ENCODE peak calls at places on chromosomes 7 and 10, in seven cellular contexts. One of them, this sample, is unnamed.

GRCh38 chr7:1922071-1922869 is 252.2 kb downstream of the ELFN1 start:
- DNase-seq in uterus: peak
- DNase-seq in psoas muscle: peak
- DNase-seq in RWPE1: no peak
- DNase-seq in AG04449: no peak
- DNase-seq in CD4-positive, alpha-beta T cell: no peak
- DNase-seq in CD8-positive, alpha-beta T cell: no peak
- DNase-seq in this sample: no peak

GRCh38 chr10:61592581-61592980 is 70.1 kb upstream of the CABCOCO1 start:
- DNase-seq in CD4-positive, alpha-beta T cell: no peak
- DNase-seq in RWPE1: no peak
- DNase-seq in psoas muscle: no peak
- DNase-seq in CD8-positive, alpha-beta T cell: no peak
- DNase-seq in AG04449: no peak
- DNase-seq in uterus: no peak
- DNase-seq in this sample: no peak

GRCh38 chr7:69204936-69205335 is 393.3 kb upstream of the AUTS2 start:
- DNase-seq in uterus: no peak
- DNase-seq in AG04449: peak
- DNase-seq in RWPE1: no peak
- DNase-seq in psoas muscle: no peak
- DNase-seq in CD8-positive, alpha-beta T cell: no peak
- DNase-seq in CD4-positive, alpha-beta T cell: no peak
- DNase-seq in this sample: no peak

GRCh38 chr10:5090551-5090950 is 3.7 kb upstream of the AKR1C3 start:
- DNase-seq in psoas muscle: no peak
- DNase-seq in CD4-positive, alpha-beta T cell: no peak
- DNase-seq in uterus: no peak
- DNase-seq in AG04449: no peak
- DNase-seq in CD8-positive, alpha-beta T cell: no peak
- DNase-seq in RWPE1: no peak
- DNase-seq in this sample: no peak

GRCh38 chr10:17737021-17737965 is 14.7 kb upstream of the TMEM236 start:
- DNase-seq in AG04449: no peak
- DNase-seq in CD4-positive, alpha-beta T cell: no peak
- DNase-seq in psoas muscle: peak
- DNase-seq in CD8-positive, alpha-beta T cell: no peak
- DNase-seq in uterus: no peak
- DNase-seq in RWPE1: peak
- DNase-seq in this sample: peak

GRCh38 chr10:91340613-91341362 is 69.4 kb upstream of the HECTD2 start:
- DNase-seq in uterus: no peak
- DNase-seq in psoas muscle: peak
- DNase-seq in CD4-positive, alpha-beta T cell: no peak
- DNase-seq in RWPE1: peak
- DNase-seq in CD8-positive, alpha-beta T cell: no peak
- DNase-seq in AG04449: peak
- DNase-seq in this sample: no peak

GRCh38 chr10:97851341-97852001 is 1.8 kb downstream of the GOLGA7B start:
- DNase-seq in AG04449: no peak
- DNase-seq in RWPE1: no peak
- DNase-seq in uterus: no peak
- DNase-seq in CD8-positive, alpha-beta T cell: peak
- DNase-seq in psoas muscle: no peak
- DNase-seq in CD4-positive, alpha-beta T cell: peak
- DNase-seq in this sample: no peak

GRCh38 chr10:77245953-77246352 is 391.7 kb downstream of the KCNMA1 start:
- DNase-seq in AG04449: no peak
- DNase-seq in psoas muscle: no peak
- DNase-seq in CD8-positive, alpha-beta T cell: no peak
- DNase-seq in uterus: no peak
- DNase-seq in CD4-positive, alpha-beta T cell: no peak
- DNase-seq in RWPE1: no peak
- DNase-seq in this sample: no peak

GRCh38 chr10:3755440-3756359 is 29.3 kb downstream of the KLF6 start:
- DNase-seq in CD8-positive, alpha-beta T cell: no peak
- DNase-seq in CD4-positive, alpha-beta T cell: no peak
- DNase-seq in AG04449: no peak
- DNase-seq in psoas muscle: no peak
- DNase-seq in uterus: no peak
- DNase-seq in RWPE1: no peak
- DNase-seq in this sample: no peak

GRCh38 chr10:50538473-50539398 is 85.0 kb downstream of the SGMS1 start:
- DNase-seq in uterus: no peak
- DNase-seq in CD8-positive, alpha-beta T cell: no peak
- DNase-seq in AG04449: no peak
- DNase-seq in CD4-positive, alpha-beta T cell: no peak
- DNase-seq in psoas muscle: no peak
- DNase-seq in RWPE1: no peak
- DNase-seq in this sample: no peak

GRCh38 chr7:106731207-106731606 is 70.2 kb upstream of the CCDC71L start:
- DNase-seq in CD4-positive, alpha-beta T cell: no peak
- DNase-seq in RWPE1: no peak
- DNase-seq in AG04449: no peak
- DNase-seq in CD8-positive, alpha-beta T cell: no peak
- DNase-seq in uterus: no peak
- DNase-seq in psoas muscle: no peak
- DNase-seq in this sample: peak

GRCh38 chr10:98956576-98957260 is 278.9 kb downstream of the HPSE2 start:
- DNase-seq in CD8-positive, alpha-beta T cell: no peak
- DNase-seq in uterus: no peak
- DNase-seq in AG04449: peak
- DNase-seq in psoas muscle: no peak
- DNase-seq in CD4-positive, alpha-beta T cell: no peak
- DNase-seq in RWPE1: no peak
- DNase-seq in this sample: no peak

GRCh38 chr7:139744768-139745250 is 33.0 kb downstream of the HIPK2 start:
- DNase-seq in psoas muscle: no peak
- DNase-seq in uterus: peak
- DNase-seq in AG04449: no peak
- DNase-seq in CD4-positive, alpha-beta T cell: no peak
- DNase-seq in CD8-positive, alpha-beta T cell: no peak
- DNase-seq in RWPE1: no peak
- DNase-seq in this sample: no peak

DNA sequence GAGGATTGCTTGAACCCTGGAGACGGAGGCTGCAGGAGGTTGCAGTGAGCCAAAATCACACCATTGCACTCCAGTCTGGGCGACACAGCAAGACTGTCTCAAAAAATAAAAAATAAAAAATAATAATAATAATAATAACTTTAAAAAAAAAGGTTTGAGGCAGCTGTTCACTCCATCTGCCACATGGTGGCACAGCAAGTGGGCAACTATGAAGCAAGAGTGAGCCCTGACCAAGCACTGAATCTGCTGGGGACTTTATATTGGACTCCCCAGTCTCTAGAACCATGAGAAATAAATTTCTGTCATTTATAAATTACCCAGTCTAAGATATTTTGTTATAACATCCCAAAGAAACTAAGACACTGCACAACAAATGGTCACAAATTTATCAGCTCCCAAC is 14.6 kb upstream of the BRI3 start:
- DNase-seq in AG04449: no peak
- DNase-seq in CD4-positive, alpha-beta T cell: no peak
- DNase-seq in RWPE1: no peak
- DNase-seq in uterus: no peak
- DNase-seq in psoas muscle: no peak
- DNase-seq in CD8-positive, alpha-beta T cell: no peak
- DNase-seq in this sample: no peak
- TF ChIP-seq CTCF in AG04449: peak
- TF ChIP-seq CTCF in CD4-positive, alpha-beta T cell: no peak
- TF ChIP-seq CTCF in RWPE1: peak
- TF ChIP-seq CTCF in uterus: no peak
- TF ChIP-seq CTCF in psoas muscle: peak
- TF ChIP-seq CTCF in CD8-positive, alpha-beta T cell: no peak
- TF ChIP-seq CTCF in this sample: no peak

DNA sequence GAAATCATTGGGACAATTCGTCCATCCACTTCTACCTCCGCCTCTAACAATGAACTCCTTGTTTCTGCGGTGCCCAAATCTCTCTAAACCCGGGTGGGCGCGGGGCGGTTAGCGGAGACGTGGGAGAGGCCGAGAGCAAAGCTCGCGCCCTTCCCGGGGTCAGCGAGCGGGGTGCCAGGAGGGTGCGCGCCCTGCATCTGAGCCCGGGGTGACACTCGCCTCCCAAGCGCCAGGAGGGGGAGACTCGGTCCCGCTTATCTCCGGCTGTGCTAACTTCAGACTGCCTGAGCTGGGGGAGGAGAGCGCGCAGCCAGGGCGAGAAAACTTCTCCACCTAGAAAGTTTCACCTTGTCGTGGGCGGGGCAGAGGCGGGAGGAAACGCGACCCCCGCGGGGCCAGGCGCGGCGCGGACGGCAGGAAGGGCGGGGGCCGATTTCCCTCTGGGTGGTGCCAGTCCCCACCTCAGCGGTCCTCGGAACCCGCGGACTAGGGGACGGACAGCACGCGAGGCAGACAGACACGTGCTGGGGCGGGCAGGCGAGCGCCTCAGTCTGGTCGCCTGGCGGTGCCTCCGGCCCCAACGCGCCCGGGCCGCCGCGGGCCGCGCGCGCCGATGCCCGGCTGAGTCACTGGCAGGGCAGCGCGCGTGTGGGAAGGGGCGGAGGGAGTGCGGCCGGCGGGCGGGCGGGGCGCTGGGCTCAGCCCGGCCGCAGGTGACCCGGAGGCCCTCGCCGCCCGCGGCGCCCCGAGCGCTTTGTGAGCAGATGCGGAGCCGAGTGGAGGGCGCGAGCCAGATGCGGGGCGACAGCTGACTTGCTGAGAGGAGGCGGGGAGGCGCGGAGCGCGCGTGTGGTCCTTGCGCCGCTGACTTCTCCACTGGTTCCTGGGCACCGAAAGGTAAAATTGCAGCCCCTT is at the start of gene MET:
- DNase-seq in uterus: peak
- DNase-seq in RWPE1: peak
- DNase-seq in CD4-positive, alpha-beta T cell: no peak
- DNase-seq in AG04449: no peak
- DNase-seq in psoas muscle: peak
- DNase-seq in CD8-positive, alpha-beta T cell: no peak
- DNase-seq in this sample: peak
- TF ChIP-seq CTCF in uterus: peak
- TF ChIP-seq CTCF in RWPE1: peak
- TF ChIP-seq CTCF in CD4-positive, alpha-beta T cell: no peak
- TF ChIP-seq CTCF in AG04449: peak
- TF ChIP-seq CTCF in psoas muscle: peak
- TF ChIP-seq CTCF in CD8-positive, alpha-beta T cell: no peak
- TF ChIP-seq CTCF in this sample: peak

GRCh38 chr7:36034020-36034419 is 119.0 kb upstream of the EEPD1 start:
- DNase-seq in AG04449: peak
- DNase-seq in CD8-positive, alpha-beta T cell: no peak
- DNase-seq in CD4-positive, alpha-beta T cell: no peak
- DNase-seq in psoas muscle: no peak
- DNase-seq in RWPE1: peak
- DNase-seq in uterus: no peak
- DNase-seq in this sample: no peak

GRCh38 chr7:36032362-36032818 is 120.7 kb upstream of the EEPD1 start:
- DNase-seq in uterus: no peak
- DNase-seq in psoas muscle: no peak
- DNase-seq in RWPE1: no peak
- DNase-seq in AG04449: no peak
- DNase-seq in CD4-positive, alpha-beta T cell: no peak
- DNase-seq in CD8-positive, alpha-beta T cell: no peak
- DNase-seq in this sample: no peak

GRCh38 chr7:36029846-36030510 is 123.1 kb upstream of the EEPD1 start:
- DNase-seq in uterus: no peak
- DNase-seq in psoas muscle: no peak
- DNase-seq in RWPE1: no peak
- DNase-seq in CD4-positive, alpha-beta T cell: no peak
- DNase-seq in CD8-positive, alpha-beta T cell: no peak
- DNase-seq in AG04449: no peak
- DNase-seq in this sample: no peak

GRCh38 chr7:36029311-36029710 is 123.7 kb upstream of the EEPD1 start:
- DNase-seq in psoas muscle: no peak
- DNase-seq in CD8-positive, alpha-beta T cell: no peak
- DNase-seq in RWPE1: no peak
- DNase-seq in AG04449: no peak
- DNase-seq in uterus: no peak
- DNase-seq in CD4-positive, alpha-beta T cell: no peak
- DNase-seq in this sample: no peak
- TF ChIP-seq CTCF in psoas muscle: no peak
- TF ChIP-seq CTCF in CD8-positive, alpha-beta T cell: no peak
- TF ChIP-seq CTCF in RWPE1: no peak
- TF ChIP-seq CTCF in AG04449: no peak
- TF ChIP-seq CTCF in uterus: no peak
- TF ChIP-seq CTCF in CD4-positive, alpha-beta T cell: no peak
- TF ChIP-seq CTCF in this sample: no peak

DNA sequence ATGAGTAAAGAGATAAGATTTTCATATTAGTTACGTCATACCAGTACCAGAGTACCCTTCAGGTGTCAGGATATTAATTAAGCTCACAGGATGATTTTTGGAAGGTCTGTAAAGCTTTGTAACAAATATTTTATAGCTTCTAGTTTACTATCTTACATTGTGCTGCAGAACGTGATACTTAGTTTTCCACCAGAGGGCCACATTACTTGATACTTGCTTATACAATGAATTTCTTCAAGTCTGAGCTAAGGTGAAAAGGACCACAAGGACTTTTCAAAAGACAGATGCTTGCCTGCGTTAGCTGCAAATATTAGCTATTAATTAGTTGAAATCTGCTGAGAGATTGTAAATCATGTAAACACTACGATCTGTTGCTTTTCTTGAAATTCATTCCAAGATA is 12.2 kb downstream of the FOXP2 start:
- DNase-seq in CD4-positive, alpha-beta T cell: no peak
- DNase-seq in psoas muscle: no peak
- DNase-seq in uterus: no peak
- DNase-seq in AG04449: no peak
- DNase-seq in RWPE1: no peak
- DNase-seq in CD8-positive, alpha-beta T cell: no peak
- DNase-seq in this sample: no peak
- TF ChIP-seq CTCF in CD4-positive, alpha-beta T cell: no peak
- TF ChIP-seq CTCF in psoas muscle: peak
- TF ChIP-seq CTCF in uterus: peak
- TF ChIP-seq CTCF in AG04449: no peak
- TF ChIP-seq CTCF in RWPE1: peak
- TF ChIP-seq CTCF in CD8-positive, alpha-beta T cell: no peak
- TF ChIP-seq CTCF in this sample: no peak

GRCh38 chr7:207418-208127 is 15.2 kb downstream of the FAM20C start:
- DNase-seq in CD4-positive, alpha-beta T cell: no peak
- DNase-seq in AG04449: no peak
- DNase-seq in RWPE1: no peak
- DNase-seq in CD8-positive, alpha-beta T cell: no peak
- DNase-seq in psoas muscle: no peak
- DNase-seq in uterus: no peak
- DNase-seq in this sample: no peak
- TF ChIP-seq CTCF in CD4-positive, alpha-beta T cell: no peak
- TF ChIP-seq CTCF in AG04449: peak
- TF ChIP-seq CTCF in RWPE1: no peak
- TF ChIP-seq CTCF in CD8-positive, alpha-beta T cell: no peak
- TF ChIP-seq CTCF in psoas muscle: no peak
- TF ChIP-seq CTCF in uterus: no peak
- TF ChIP-seq CTCF in this sample: no peak

DNA sequence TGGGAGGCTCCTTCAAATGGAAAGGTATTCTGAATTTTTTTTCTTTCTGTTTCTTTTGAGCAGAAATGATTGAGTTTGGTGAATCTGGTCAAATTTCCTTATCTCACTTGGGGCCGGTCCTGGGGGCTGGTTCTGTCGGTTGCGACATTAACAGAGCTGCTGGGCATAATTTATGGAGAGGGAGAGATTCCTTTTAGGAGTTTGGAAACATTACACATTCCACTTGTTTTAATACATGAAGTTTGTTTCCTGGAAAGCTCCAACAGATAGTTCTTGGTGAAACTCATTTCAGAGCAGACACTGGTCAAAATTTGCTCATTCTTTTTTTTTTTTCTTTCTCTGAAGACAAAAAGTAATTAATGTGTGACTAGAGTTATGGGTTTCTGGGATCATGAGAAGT is 129.9 kb downstream of the ABCA13 start:
- DNase-seq in RWPE1: no peak
- DNase-seq in CD4-positive, alpha-beta T cell: no peak
- DNase-seq in AG04449: no peak
- DNase-seq in uterus: no peak
- DNase-seq in psoas muscle: no peak
- DNase-seq in CD8-positive, alpha-beta T cell: no peak
- DNase-seq in this sample: no peak
- TF ChIP-seq CTCF in RWPE1: no peak
- TF ChIP-seq CTCF in CD4-positive, alpha-beta T cell: no peak
- TF ChIP-seq CTCF in AG04449: no peak
- TF ChIP-seq CTCF in uterus: no peak
- TF ChIP-seq CTCF in psoas muscle: no peak
- TF ChIP-seq CTCF in CD8-positive, alpha-beta T cell: no peak
- TF ChIP-seq CTCF in this sample: no peak